ENCODE peak calls at places on chromosome 4, in eight cellular contexts. R is tibial nerve, Y is fibroblast of mammary gland, L is Panc1, Z is transverse colon, M is heart left ventricle, V is AG09309, U is lower lobe of right lung. A is an unnamed sample.

GRCh38 chr4:85760521-85760920 is 285.6 kb downstream of the ARHGAP24 start:
- DNase-seq in R (no peak), Y (peak), L (no peak), Z (no peak), M (no peak), V (no peak), U (no peak), A (no peak)

GRCh38 chr4:61070269-61070668 is 129.9 kb upstream of the ADGRL3 start:
- DNase-seq in R (no peak), Y (no peak), L (no peak), Z (no peak), M (no peak), V (no peak), U (no peak), A (no peak)

GRCh38 chr4:82721819-82722423 is 76.7 kb downstream of the SCD5 start:
- DNase-seq in R (no peak), Y (no peak), L (peak), Z (no peak), M (no peak), V (no peak), U (no peak), A (peak)

GRCh38 chr4:158799856-158800255 is 31.0 kb downstream of the FNIP2 start:
- DNase-seq in R (no peak), Y (no peak), L (no peak), Z (no peak), M (no peak), V (no peak), U (no peak), A (no peak)

GRCh38 chr4:76802546-76803021 is 95.4 kb downstream of the SOWAHB start:
- DNase-seq in R (no peak), Y (no peak), L (no peak), Z (no peak), M (no peak), V (no peak), U (no peak), A (no peak)

GRCh38 chr4:137819964-137820383 is 287.7 kb upstream of the PCDH18 start:
- DNase-seq in R (no peak), Y (peak), L (peak), Z (no peak), M (no peak), V (peak), U (no peak), A (peak)

GRCh38 chr4:106541253-106541652 is 172.7 kb upstream of the GIMD1 start:
- DNase-seq in R (no peak), Y (peak), L (no peak), Z (no peak), M (no peak), V (peak), U (no peak), A (peak)

GRCh38 chr4:7956306-7957112 is 16.8 kb upstream of the AFAP1 start:
- DNase-seq in R (no peak), Y (peak), L (no peak), Z (no peak), M (no peak), V (no peak), U (no peak), A (no peak)

GRCh38 chr4:38935391-38936073 is 67.9 kb downstream of the FAM114A1 start:
- DNase-seq in R (no peak), Y (no peak), L (no peak), Z (no peak), M (no peak), V (peak), U (no peak), A (no peak)

GRCh38 chr4:2322227-2322626 is 60.3 kb upstream of the MXD4 start:
- DNase-seq in R (no peak), Y (no peak), L (no peak), Z (no peak), M (no peak), V (no peak), U (no peak), A (no peak)

GRCh38 chr4:56387023-56388001 is at the start of gene AASDH:
- DNase-seq in R (peak), Y (peak), L (peak), Z (peak), M (peak), V (peak), U (peak), A (peak)

GRCh38 chr4:56391270-56391669 is 4.0 kb upstream of the AASDH start:
- DNase-seq in R (no peak), Y (no peak), L (no peak), Z (no peak), M (no peak), V (no peak), U (no peak), A (no peak)

GRCh38 chr4:56386091-56386490 is 1.2 kb downstream of the AASDH start:
- DNase-seq in R (no peak), Y (no peak), L (no peak), Z (no peak), M (no peak), V (no peak), U (no peak), A (no peak)

GRCh38 chr4:56388311-56388710 is 1.0 kb upstream of the AASDH start:
- DNase-seq in R (no peak), Y (peak), L (no peak), Z (no peak), M (no peak), V (no peak), U (no peak), A (no peak)

DNA sequence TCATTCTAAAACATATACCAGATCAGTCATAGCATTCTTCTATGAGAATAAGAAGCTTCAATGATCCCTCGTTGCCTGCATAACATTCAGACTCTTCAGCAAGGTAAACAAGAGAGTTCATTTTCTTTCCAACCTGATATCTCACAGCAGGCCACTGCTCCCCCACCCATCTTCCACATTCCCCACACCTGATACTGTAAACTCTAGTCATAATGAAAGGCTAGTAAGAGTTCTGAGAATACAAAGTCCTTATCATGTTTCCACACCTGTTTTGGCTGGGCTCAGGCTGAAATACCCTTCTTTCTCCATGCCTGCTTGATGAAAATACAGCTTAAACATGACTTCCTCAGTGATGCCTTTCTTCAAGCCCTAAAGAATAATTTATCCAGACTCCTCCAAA is 2.3 kb upstream of the AASDH start:
- DNase-seq in R (no peak), Y (no peak), L (no peak), Z (no peak), M (no peak), V (no peak), U (no peak), A (no peak)
- H3K4me3 ChIP-seq in R (no peak), Y (no peak), L (no peak), Z (no peak), M (no peak), V (no peak), U (no peak), A (no peak)

DNA sequence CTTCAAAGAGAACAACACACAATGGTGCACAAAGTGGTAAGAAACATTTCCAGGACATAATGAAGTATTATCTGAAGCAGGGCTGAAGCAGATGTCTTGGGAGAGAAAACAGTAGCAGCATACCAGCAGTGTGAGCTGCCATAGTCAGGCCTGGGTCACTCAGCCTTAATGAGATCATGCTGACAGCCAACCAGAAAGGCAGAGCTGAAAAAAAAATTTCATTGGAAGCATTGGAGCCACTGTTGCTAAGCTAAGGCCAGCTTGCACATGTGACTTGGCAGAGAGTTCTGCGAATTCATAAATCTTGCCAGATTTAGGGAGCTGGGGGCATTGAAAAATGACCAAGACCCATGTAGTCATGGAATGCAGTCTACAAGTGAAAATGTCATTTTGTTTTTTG is 444.0 kb upstream of the PITX2 start:
- DNase-seq in R (no peak), Y (peak), L (no peak), Z (no peak), M (no peak), V (peak), U (no peak), A (peak)
- TF ChIP-seq CTCF in R (no peak), Y (no peak), L (no peak), Z (no peak), M (no peak), V (no peak), U (no peak), A (no peak)

DNA sequence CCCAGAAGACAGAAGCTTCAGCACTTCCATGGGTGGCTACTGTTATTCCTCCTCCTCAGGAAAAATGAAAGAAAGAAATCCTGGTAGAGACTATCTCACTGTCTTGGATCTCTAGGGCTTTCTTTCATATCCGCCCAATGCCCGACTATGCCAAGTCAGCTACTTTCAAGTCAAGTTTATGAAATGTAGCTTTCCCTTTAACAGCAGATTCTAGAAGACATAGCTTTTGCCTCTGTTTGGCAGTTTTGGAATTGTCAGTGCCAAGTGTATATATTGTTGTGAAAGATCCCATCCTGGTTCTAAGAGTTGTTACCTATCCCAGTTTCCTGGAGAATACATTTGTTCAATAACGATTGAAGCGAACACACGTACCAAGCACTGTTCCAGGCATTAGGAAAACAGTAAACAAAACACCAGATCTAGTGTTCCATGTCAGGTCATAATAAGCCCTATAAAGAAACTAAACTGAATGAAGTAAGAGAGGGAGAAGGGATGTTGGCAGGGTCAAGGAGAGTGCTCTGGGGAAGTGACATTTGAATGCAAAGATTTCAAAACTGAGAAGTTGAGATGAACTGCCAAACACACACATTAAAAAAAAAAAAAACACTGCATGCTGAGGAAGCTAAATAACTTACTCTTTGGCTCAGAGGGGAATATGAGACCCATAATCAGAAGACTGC is 14.5 kb upstream of the ENAM start:
- DNase-seq in R (no peak), Y (no peak), L (no peak), Z (no peak), M (no peak), V (no peak), U (no peak), A (no peak)
- H3K4me3 ChIP-seq in R (peak), Y (no peak), L (no peak), Z (no peak), M (peak), V (peak), U (peak), A (no peak)

DNA sequence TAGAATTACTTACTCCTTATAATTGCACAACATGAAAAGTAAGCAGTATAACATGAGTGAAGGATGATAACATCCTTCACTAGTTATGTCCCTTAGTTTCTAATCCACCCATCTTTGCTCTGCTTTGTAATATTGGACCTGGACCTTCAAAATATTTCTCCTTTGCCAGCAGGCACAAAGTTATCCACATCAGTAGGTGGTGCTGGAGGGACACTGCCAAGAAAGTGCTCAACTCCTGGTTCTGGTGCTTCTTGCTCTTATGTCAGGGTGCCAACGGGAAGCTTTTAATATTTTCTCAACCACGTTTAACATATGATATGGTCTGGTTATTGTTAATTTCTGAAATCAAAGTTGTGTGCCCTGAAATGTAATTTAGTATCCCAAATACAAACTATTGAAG is 49.1 kb downstream of the TMEM165 start:
- DNase-seq in R (no peak), Y (peak), L (no peak), Z (no peak), M (no peak), V (no peak), U (no peak), A (no peak)
- TF ChIP-seq CTCF in R (no peak), Y (peak), L (peak), Z (no peak), M (no peak), V (peak), U (no peak), A (peak)

GRCh38 chr4:4490041-4490440 is 51.8 kb downstream of the STX18 start:
- DNase-seq in R (no peak), Y (no peak), L (no peak), Z (no peak), M (no peak), V (no peak), U (no peak), A (no peak)

GRCh38 chr4:4492161-4492847 is 49.5 kb downstream of the STX18 start:
- DNase-seq in R (no peak), Y (peak), L (no peak), Z (no peak), M (no peak), V (peak), U (no peak), A (no peak)

GRCh38 chr4:4490816-4491215 is 51.0 kb downstream of the STX18 start:
- DNase-seq in R (no peak), Y (no peak), L (no peak), Z (no peak), M (no peak), V (no peak), U (no peak), A (no peak)

GRCh38 chr4:4488405-4489404 is 53.1 kb downstream of the STX18 start:
- DNase-seq in R (peak), Y (peak), L (peak), Z (peak), M (no peak), V (peak), U (no peak), A (peak)

DNA sequence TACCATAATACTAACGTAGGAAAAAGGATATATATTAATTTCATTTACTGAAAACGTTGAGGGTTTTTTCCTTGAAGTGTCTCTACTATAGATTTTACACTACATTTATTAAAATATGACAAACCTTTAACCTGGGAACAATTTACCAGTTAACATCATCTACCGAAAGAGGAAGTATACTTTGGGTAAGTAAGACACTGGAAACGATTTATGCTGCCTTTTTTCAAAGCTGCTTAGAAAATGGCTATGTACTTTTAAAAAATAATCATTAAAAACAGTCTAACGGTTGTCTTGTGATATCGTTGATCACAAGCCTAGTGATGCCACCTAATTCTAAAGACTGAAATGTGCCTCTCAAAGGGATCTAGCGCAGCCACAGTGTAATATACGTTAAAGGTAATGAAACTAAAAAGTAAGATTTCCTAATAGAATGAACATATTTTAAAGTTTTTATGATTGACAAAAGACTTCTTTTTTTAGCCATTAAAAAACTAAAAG is 50.4 kb downstream of the STX18 start:
- DNase-seq in R (no peak), Y (no peak), L (no peak), Z (no peak), M (no peak), V (no peak), U (no peak), A (no peak)
- H3K4me3 ChIP-seq in R (no peak), Y (no peak), L (no peak), Z (no peak), M (no peak), V (no peak), U (no peak), A (no peak)

GRCh38 chr4:23594125-23594524 is 295.7 kb downstream of the PPARGC1A start:
- DNase-seq in R (no peak), Y (no peak), L (no peak), Z (no peak), M (no peak), V (no peak), U (no peak), A (no peak)
- TF ChIP-seq CTCF in R (no peak), Y (no peak), L (no peak), Z (no peak), M (no peak), V (no peak), U (no peak), A (no peak)